ENCODE peak calls at places on chromosomes 6 and 20, in seven cellular contexts. I, H, B, V, Q, X and A are unnamed samples.

GRCh38 chr6:80608881-80609280 is 502.4 kb downstream of the BCKDHB start:
- DNase-seq in I (no peak), H (no peak), B (no peak), V (no peak), Q (no peak), X (no peak), A (no peak)

GRCh38 chr20:59360934-59361333 is 60.5 kb downstream of the EDN3 start:
- DNase-seq in I (no peak), H (no peak), B (no peak), V (no peak), Q (no peak), X (no peak), A (no peak)

GRCh38 chr6:101090281-101090680 is 209.2 kb upstream of the ASCC3 start:
- DNase-seq in I (no peak), H (no peak), B (no peak), V (no peak), Q (no peak), X (no peak), A (no peak)

GRCh38 chr20:63028461-63028921 is 21.7 kb upstream of the BHLHE23 start:
- DNase-seq in I (no peak), H (no peak), B (no peak), V (no peak), Q (no peak), X (no peak), A (no peak)

GRCh38 chr6:33822575-33823395 is 19.0 kb upstream of the MLN start:
- DNase-seq in I (peak), H (no peak), B (no peak), V (no peak), Q (peak), X (no peak), A (no peak)

GRCh38 chr6:139569561-139569960 is 195.1 kb upstream of the CITED2 start:
- DNase-seq in I (peak), H (no peak), B (no peak), V (no peak), Q (peak), X (no peak), A (no peak)

GRCh38 chr20:51995551-51995951 is 193.2 kb upstream of the SALL4 start:
- DNase-seq in I (peak), H (no peak), B (no peak), V (no peak), Q (no peak), X (no peak), A (no peak)

GRCh38 chr6:67634199-67634598 is 1000.9 kb upstream of the ADGRB3 start:
- DNase-seq in I (no peak), H (no peak), B (no peak), V (no peak), Q (no peak), X (no peak), A (no peak)

GRCh38 chr20:52539891-52540290 is 348.3 kb upstream of the ZFP64 start:
- DNase-seq in I (no peak), H (no peak), B (no peak), V (peak), Q (no peak), X (no peak), A (no peak)

GRCh38 chr20:17964632-17965031 is 4.0 kb downstream of the SNX5 start:
- DNase-seq in I (no peak), H (no peak), B (no peak), V (no peak), Q (no peak), X (no peak), A (no peak)

GRCh38 chr6:28653876-28654275 is 128.2 kb downstream of the GPX5 start:
- DNase-seq in I (no peak), H (no peak), B (no peak), V (no peak), Q (no peak), X (no peak), A (no peak)

GRCh38 chr6:95143408-95144180 is 433.7 kb upstream of the MANEA start:
- DNase-seq in I (no peak), H (no peak), B (no peak), V (no peak), Q (no peak), X (no peak), A (no peak)

GRCh38 chr6:11492444-11493300 is 44.9 kb upstream of the TMEM170B start:
- DNase-seq in I (no peak), H (peak), B (no peak), V (no peak), Q (no peak), X (no peak), A (no peak)

GRCh38 chr6:78487401-78487800 is 379.9 kb upstream of the IRAK1BP1 start:
- DNase-seq in I (peak), H (no peak), B (no peak), V (no peak), Q (no peak), X (no peak), A (no peak)

GRCh38 chr20:34549291-34549928 is 9.1 kb upstream of the MAP1LC3A start:
- DNase-seq in I (no peak), H (no peak), B (no peak), V (peak), Q (peak), X (peak), A (no peak)

GRCh38 chr6:10383312-10384063 is 31.4 kb downstream of the TFAP2A start:
- DNase-seq in I (no peak), H (no peak), B (no peak), V (no peak), Q (peak), X (peak), A (no peak)

GRCh38 chr6:147538821-147539220 is 30.3 kb downstream of the SAMD5 start:
- DNase-seq in I (no peak), H (no peak), B (no peak), V (no peak), Q (no peak), X (no peak), A (no peak)

GRCh38 chr20:31605031-31605901 is at the start of gene ID1:
- DNase-seq in I (peak), H (peak), B (peak), V (peak), Q (peak), X (peak), A (peak)

DNA sequence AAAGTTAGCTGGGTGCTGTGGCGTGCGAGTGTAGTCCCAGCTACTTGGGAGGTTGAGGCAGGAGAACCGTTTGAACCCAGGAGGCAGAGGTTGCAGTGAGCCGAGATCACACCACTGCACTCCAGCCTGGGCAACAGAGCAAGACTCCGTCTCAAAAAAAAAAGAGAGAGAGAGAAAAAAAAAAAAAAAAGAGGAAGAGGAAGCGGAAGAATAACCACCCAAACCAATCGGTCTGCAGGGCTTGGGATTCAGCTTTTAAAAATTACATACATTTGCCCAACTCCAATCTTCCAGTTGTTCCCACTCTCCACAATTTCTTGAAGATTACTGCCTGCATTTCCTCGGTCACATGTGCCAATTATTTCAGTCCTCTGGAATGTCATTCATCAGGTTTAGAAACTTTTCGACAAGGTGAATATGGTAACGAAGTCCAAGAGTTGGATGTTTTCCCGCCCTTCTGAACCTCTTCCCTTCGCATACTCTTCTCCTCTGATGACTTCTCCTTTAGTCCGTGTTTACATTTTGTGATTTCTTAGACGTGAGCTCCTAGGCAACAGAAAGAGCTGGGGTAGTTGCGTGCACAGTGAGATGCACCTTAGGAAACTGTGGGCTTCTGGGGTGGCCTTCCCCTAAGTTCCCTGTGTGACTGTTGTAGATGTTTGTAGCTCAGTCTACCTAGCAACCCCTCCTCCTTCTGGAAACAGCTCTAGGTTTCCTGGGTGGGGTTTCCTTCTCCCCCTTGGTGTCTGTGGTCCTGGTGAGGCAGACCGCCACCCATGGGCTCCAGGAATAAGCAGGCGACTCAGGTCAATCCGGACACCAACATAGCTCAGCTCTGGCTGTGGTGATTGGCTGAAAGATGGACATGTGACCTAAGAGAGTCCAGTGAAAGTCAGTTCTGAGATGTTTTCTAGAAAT is 63.0 kb upstream of the NCOA3 start:
- DNase-seq in I (no peak), H (no peak), B (no peak), V (peak), Q (peak), X (peak), A (no peak)
- H3K27ac ChIP-seq in I (no peak), H (no peak), B (no peak), V (peak), Q (no peak), X (no peak), A (no peak)

GRCh38 chr6:138544521-138544920 is 45.2 kb upstream of the NHSL1 start:
- DNase-seq in I (peak), H (no peak), B (no peak), V (no peak), Q (no peak), X (no peak), A (no peak)
- H3K27ac ChIP-seq in I (peak), H (no peak), B (no peak), V (peak), Q (no peak), X (no peak), A (no peak)

GRCh38 chr20:44548171-44548678 is 26.4 kb upstream of the SERINC3 start:
- DNase-seq in I (peak), H (no peak), B (no peak), V (no peak), Q (no peak), X (no peak), A (no peak)

GRCh38 chr20:44552950-44553908 is 29.1 kb upstream of the PKIG start:
- DNase-seq in I (peak), H (no peak), B (no peak), V (peak), Q (peak), X (no peak), A (peak)

GRCh38 chr20:44552568-44552949 is 29.8 kb upstream of the PKIG start:
- DNase-seq in I (no peak), H (no peak), B (no peak), V (no peak), Q (no peak), X (no peak), A (no peak)

GRCh38 chr20:44549123-44549522 is 27.3 kb upstream of the SERINC3 start:
- DNase-seq in I (peak), H (no peak), B (no peak), V (no peak), Q (no peak), X (no peak), A (no peak)

DNA sequence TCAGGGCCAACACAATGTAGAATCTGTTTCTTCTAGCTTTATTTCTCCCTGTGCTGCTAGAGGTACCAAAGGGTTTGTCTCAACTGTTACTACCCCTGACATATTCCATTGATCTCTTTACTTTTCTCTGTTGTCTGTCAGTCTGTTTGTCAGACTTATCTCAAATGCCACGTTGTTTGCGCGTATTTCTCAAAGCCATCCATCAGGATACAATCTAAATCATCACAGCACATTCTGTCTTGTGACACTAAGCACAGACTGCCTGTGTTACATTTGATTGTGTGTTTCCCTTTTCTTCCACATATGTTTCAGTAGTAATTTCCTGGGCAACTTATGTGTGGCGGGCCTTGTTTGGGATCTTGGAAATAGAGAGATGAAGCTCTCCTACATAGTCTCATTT is 30.2 kb upstream of the SERINC3 start:
- DNase-seq in I (peak), H (no peak), B (no peak), V (no peak), Q (no peak), X (no peak), A (no peak)
- H3K27ac ChIP-seq in I (peak), H (no peak), B (no peak), V (peak), Q (no peak), X (peak), A (no peak)

DNA sequence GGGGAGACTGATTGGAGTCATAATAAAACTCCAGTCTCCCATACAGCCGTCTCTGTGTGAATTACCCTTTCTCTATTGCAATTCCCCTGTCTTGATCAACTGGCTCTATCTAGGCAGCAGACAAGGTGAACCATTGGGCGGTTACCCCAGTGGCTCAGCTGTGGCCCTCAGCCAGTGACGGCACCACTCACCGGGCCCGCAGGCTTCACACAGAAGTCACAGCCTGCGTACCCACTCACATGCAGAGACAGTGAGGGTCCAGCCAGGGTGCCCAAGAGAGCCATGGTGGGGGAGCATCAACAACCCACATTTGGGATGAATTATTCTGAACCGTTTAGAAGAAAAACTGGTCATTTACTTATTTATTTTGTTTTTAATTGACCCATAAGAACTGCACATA is 78.5 kb downstream of the WDR27 start:
- DNase-seq in I (no peak), H (no peak), B (no peak), V (no peak), Q (no peak), X (no peak), A (no peak)
- H3K27ac ChIP-seq in I (no peak), H (peak), B (no peak), V (no peak), Q (no peak), X (no peak), A (no peak)

DNA sequence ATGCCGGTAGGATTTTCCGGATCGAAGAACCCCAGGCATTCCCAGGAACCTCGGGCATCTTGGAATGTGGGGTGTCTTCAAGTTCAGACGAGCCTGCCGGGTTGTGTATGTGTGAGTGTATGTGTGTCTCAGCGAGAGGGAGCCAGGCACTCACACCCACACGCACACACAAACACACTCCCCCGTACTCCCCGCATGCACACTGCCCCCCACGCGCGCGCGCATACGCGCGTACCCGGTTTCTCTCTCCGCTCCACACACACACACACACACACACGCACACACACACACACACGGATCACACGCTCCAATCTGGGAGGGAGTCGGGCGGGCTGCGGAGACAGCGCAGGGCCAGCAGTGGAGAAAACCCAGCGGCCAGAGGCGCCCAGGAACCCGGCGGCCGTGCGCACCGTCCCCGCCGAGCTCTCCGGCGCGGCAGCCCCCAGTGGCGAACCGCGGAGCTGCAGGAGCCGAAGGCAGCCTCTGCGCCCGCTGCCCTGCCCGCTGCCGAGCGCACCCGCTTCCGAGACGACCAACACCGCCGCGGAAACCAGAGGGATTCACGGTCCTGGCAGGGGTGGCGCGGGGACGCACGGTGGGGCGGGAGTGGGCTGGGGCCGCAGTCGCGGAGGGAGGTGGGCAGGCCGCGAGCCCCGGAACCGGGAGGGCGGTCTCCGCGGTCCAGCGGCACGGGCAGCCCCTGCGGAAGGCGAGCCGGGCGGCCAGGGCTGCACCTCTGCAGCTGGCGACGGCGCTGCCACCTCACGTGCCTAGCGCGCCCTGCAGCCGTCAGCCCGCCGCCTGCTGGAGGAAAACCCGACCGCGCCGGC is at the start of gene LRFN2:
- DNase-seq in I (peak), H (peak), B (peak), V (peak), Q (peak), X (peak), A (peak)
- H3K27ac ChIP-seq in I (no peak), H (no peak), B (peak), V (peak), Q (no peak), X (no peak), A (no peak)

DNA sequence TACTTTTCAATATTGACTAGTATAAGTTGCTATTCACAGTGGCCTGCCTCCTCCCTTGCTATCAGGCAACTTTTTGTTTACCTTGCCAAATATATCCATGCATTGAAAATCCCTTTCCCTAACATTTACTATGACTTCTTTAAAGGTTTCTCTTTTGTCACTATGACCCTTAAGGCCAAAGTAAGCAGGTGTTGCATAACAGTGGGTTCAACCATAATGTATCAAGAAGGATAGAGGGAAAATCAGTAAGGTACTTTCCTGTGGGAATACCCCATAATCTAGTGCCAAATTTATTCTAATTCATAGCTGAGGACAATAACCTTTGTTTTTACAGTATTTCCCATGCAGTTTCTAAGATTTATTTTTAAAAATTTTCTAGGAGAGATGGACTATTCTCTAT is 527.6 kb downstream of the CDKAL1 start:
- DNase-seq in I (no peak), H (no peak), B (no peak), V (no peak), Q (no peak), X (no peak), A (no peak)
- H3K27ac ChIP-seq in I (no peak), H (no peak), B (no peak), V (no peak), Q (no peak), X (no peak), A (no peak)

DNA sequence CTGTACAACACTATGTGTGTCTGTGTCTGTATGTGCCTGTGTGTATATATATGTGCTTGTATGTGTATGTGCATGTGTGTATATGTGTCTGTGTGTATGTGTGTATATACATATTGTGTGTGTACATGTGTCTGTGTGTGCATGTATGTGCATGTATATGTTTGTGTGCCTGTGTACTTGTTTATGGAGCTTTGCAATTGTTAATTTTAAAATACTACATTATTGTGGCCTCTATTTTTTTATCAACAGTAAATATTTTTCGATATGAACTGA is 105.7 kb upstream of the CST7 start:
- DNase-seq in I (no peak), H (no peak), B (no peak), V (no peak), Q (no peak), X (no peak), A (no peak)
- H3K27ac ChIP-seq in I (no peak), H (no peak), B (no peak), V (no peak), Q (no peak), X (no peak), A (no peak)

GRCh38 chr6:116011096-116011401 is 49.6 kb downstream of the FRK start:
- DNase-seq in I (no peak), H (no peak), B (no peak), V (no peak), Q (no peak), X (no peak), A (no peak)
- H3K27ac ChIP-seq in I (no peak), H (no peak), B (no peak), V (peak), Q (no peak), X (no peak), A (no peak)

DNA sequence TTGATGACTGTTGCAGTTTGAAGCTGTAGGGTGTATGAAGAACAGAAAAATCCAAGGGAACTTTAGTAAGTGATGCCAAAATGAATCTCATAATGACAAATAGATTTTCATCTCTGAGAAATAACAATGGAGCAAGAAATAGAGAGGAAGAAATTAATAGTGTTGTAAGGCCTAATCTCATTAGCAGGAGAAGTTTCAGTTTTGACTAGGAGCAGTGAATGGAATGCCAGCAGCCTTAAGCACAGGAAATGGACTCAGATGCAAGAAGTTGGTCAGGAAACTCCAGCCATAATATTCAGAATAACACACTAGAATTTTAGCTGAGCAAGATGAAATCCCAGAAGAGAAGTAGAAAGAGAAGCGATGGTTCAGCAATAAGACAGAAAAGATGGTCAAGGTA is 23.9 kb downstream of the ATXN1 start:
- DNase-seq in I (peak), H (no peak), B (no peak), V (no peak), Q (no peak), X (no peak), A (no peak)
- H3K27ac ChIP-seq in I (peak), H (no peak), B (no peak), V (peak), Q (no peak), X (peak), A (no peak)